ENCODE peak calls at places on chromosomes 11 and 22, in ten cellular contexts. G is GM12878; M is astrocyte of the cerebellum; C is CD8-positive, alpha-beta T cell; R is RWPE2; B is tibial artery; U is brain microvascular endothelial cell; X is mucosa of descending colon; N is Caco-2; V is fibroblast of lung. O is an unnamed sample.
A peak's percentile ranks its signal among the peaks of the same experiment; 100 is the strongest.

GRCh38 chr22:40728731-40729189 is 49.5 kb downstream of the MCHR1 start:
- DNase-seq in G (no peak), M (no peak), C (peak; percentile 59), R (no peak), B (no peak), U (no peak), X (peak; percentile 39), N (peak; percentile 34), V (peak; percentile 56), O (no peak)

GRCh38 chr22:38700271-38700788 is 413 bp downstream of the JOSD1 start:
- DNase-seq in G (no peak), M (no peak), C (no peak), R (no peak), B (peak; percentile 84), U (no peak), X (peak; percentile 87), N (no peak), V (no peak), O (no peak)

GRCh38 chr11:69299572-69299971 is 5.6 kb downstream of the MYEOV start:
- DNase-seq in G (no peak), M (no peak), C (no peak), R (no peak), B (no peak), U (no peak), X (peak; percentile 36), N (no peak), V (no peak), O (no peak)

GRCh38 chr11:2156416-2157182 is 4.4 kb downstream of the INS start:
- DNase-seq in G (no peak), M (peak; percentile 27), C (peak; percentile 11), R (no peak), B (peak; percentile 77), U (peak; percentile 62), X (peak; percentile 85), N (peak; percentile 93), V (peak; percentile 17), O (peak; percentile 51)

GRCh38 chr11:47348859-47349258 is 3.6 kb downstream of the MYBPC3 start:
- DNase-seq in G (no peak), M (no peak), C (no peak), R (no peak), B (no peak), U (peak; percentile 31), X (no peak), N (peak; percentile 55), V (no peak), O (peak; percentile 13)

GRCh38 chr11:71946144-71946571 is 17.3 kb downstream of the RNF121 start:
- DNase-seq in G (no peak), M (no peak), C (no peak), R (no peak), B (no peak), U (peak; percentile 91), X (no peak), N (no peak), V (peak; percentile 89), O (no peak)

GRCh38 chr22:19523240-19524169 is 705 bp downstream of the CLDN5 start:
- DNase-seq in G (no peak), M (no peak), C (no peak), R (no peak), B (no peak), U (no peak), X (no peak), N (no peak), V (peak; percentile 44), O (no peak)

GRCh38 chr22:50612715-50613221 is 12.2 kb downstream of the MAPK8IP2 start:
- DNase-seq in G (no peak), M (no peak), C (no peak), R (no peak), B (peak; percentile 48), U (no peak), X (peak; percentile 70), N (peak; percentile 40), V (no peak), O (no peak)

DNA sequence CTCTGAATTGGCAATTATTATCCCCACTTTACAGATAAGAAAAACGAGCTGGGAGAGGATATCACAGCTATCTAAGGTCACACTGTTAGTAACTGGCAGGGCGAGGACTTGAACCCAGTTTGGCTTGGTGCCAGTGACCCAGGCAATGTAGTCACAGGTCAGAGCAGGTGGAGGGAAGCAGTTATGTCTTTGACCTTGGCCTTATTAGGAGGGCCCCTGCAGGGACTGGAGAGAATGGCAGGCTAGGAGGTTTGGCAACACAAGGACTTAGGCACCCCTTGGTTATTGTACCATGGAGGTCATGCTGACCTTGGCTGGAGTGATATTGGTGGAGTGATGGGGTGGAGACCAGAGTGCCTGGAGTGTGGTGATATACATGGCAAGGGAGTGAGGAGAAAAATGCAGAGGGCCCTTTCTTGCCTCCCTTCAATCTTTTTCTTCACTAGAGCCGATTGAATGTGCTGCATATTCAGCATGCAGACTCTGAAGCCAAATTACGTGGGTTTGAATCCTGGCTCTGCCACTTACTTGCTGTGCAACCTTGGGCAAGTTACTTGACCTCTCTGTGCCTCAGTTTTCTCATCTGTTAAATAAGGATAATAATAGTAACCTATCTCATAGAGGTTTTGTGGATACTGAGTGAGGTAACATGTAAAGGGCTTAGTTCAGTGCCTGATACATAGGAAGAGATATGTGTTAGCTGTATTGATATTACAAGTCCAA is 92.7 kb upstream of the TBCEL start:
- DNase-seq in G (no peak), M (no peak), C (no peak), R (no peak), B (no peak), U (no peak), X (no peak), N (no peak), V (no peak), O (no peak)
- TF ChIP-seq CTCF in G (peak; percentile 14), M (no peak), C (no peak), R (no peak), B (no peak), U (peak; percentile 19), X (no peak), N (peak; percentile 26), V (no peak), O (no peak)

DNA sequence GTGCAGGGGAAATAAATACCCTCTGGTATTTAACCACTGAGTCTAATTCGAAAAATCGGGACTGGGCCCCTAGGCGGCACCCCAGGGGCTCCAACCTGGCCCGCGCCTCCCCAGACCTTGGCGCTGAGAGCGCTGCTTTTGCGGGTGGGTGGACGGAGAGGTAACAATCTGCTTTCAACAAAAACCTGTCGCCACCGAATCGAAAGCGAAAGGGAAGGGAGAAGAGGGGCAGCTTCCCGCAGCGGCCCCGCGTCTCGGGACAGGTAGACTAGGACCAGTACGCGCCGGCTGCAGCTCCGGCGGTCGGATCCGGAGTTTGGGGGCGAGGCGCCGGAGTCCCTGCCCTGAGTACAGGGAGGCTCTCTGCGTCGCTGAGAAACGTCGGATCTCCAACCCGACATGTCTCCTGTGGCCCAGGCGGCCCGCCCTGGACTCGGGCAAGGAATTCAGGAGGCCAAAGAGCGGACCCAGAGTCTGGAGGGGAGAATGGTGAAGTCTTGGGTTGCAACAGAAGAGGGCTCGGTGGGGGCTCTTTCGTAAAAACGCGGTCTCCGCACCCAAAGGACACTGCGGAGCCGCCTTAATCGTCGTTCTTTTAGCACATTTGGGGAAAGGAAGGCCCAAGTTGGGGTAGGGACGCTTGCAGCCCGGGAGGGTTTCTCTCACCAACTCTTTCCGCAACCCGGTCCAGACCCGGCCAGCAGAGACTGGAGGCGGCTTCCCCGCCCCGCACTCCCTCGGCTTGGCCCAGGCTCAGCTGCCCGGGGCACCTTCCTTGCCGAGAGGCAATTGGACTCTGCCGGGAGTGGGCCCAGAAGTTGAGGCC is 4.1 kb downstream of the ALX4 start:
- DNase-seq in G (no peak), M (no peak), C (no peak), R (no peak), B (no peak), U (peak; percentile 9), X (peak; percentile 44), N (peak; percentile 25), V (peak; percentile 14), O (no peak)
- H3K4me3 ChIP-seq in G (peak overlapping the region; percentile 60), M (peak overlapping the region; percentile 38), C (peak overlapping the region; percentile 66), R (peak overlapping the region; percentile 33), B (peak overlapping the region; percentile 33), U (peak overlapping the region; percentile 42), X (peak overlapping the region; percentile 12), N (peak overlapping the region; percentile 36), V (peak overlapping the region; percentile 42), O (no peak overlapping the region)

GRCh38 chr11:125075242-125075625 is 12.1 kb downstream of the SLC37A2 start:
- DNase-seq in G (no peak), M (no peak), C (no peak), R (no peak), B (no peak), U (no peak), X (no peak), N (no peak), V (no peak), O (no peak)

GRCh38 chr11:125074511-125075241 is 11.6 kb downstream of the SLC37A2 start:
- DNase-seq in G (no peak), M (no peak), C (no peak), R (no peak), B (no peak), U (no peak), X (no peak), N (no peak), V (no peak), O (no peak)

GRCh38 chr11:125073616-125074483 is 10.7 kb downstream of the SLC37A2 start:
- DNase-seq in G (no peak), M (no peak), C (no peak), R (no peak), B (no peak), U (no peak), X (no peak), N (no peak), V (no peak), O (no peak)

GRCh38 chr11:125076378-125076945 is 13.4 kb downstream of the SLC37A2 start:
- DNase-seq in G (no peak), M (no peak), C (no peak), R (no peak), B (no peak), U (no peak), X (no peak), N (no peak), V (no peak), O (no peak)

DNA sequence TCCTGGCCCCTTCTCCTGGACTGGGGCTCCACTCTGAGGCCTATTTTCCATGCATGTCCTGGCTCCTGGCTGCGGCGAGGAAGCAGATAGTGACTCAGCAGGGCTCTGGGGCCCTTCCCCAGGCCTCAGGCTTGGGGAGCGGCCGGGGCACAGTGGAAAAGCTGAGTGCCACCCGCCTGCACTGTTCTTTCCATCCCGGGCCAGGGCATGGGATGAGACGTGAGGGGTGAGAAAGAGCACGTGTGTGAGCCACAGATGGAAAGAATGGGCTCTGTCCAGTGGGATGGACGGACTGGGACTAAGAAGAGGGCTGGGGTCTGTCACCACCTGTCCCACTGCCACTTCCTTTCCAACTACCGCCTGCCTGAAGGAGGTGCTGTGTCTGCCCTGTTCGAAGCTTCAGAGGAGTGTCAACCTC is 12.8 kb downstream of the SLC37A2 start:
- DNase-seq in G (no peak), M (no peak), C (no peak), R (peak; percentile 71), B (no peak), U (no peak), X (no peak), N (no peak), V (peak; percentile 51), O (no peak)
- TF ChIP-seq CTCF in G (no peak), M (no peak), C (no peak), R (peak; percentile 36), B (no peak), U (peak; percentile 16), X (no peak), N (no peak), V (no peak), O (no peak)

GRCh38 chr11:120184946-120185677 is 25.7 kb upstream of the OAF start:
- DNase-seq in G (no peak), M (no peak), C (no peak), R (no peak), B (peak; percentile 70), U (no peak), X (peak; percentile 77), N (peak; percentile 85), V (peak; percentile 36), O (no peak)
- H3K4me3 ChIP-seq in G (no peak overlapping the region), M (no peak overlapping the region), C (no peak overlapping the region), R (no peak overlapping the region), B (no peak overlapping the region), U (no peak overlapping the region), X (no peak overlapping the region), N (peak overlapping the region; percentile 28), V (no peak overlapping the region), O (no peak overlapping the region)

GRCh38 chr11:67644042-67644441 is 4.5 kb upstream of the TBX10 start:
- DNase-seq in G (no peak), M (no peak), C (no peak), R (no peak), B (no peak), U (no peak), X (no peak), N (peak; percentile 66), V (no peak), O (no peak)
- TF ChIP-seq CTCF in G (peak; percentile 56), M (peak; percentile 23), C (no peak), R (peak; percentile 25), B (no peak), U (peak; percentile 51), X (no peak), N (peak; percentile 64), V (peak; percentile 34), O (peak; percentile 29)

O was measured in LNCaP clone FGC.